ENCODE peak calls at places on chromosomes 6 and 20, in five cellular contexts. One of them, this sample, is unnamed.

GRCh38 chr6:36371231-36371630 is 16.2 kb downstream of the ETV7 start:
- DNase-seq in mucosa of descending colon: no peak
- DNase-seq in lung: no peak
- DNase-seq in trophoblast cell: no peak
- DNase-seq in testis: no peak
- DNase-seq in this sample: no peak

GRCh38 chr6:111711989-111712388 is 106.3 kb upstream of the TRAF3IP2 start:
- DNase-seq in testis: no peak
- DNase-seq in lung: no peak
- DNase-seq in mucosa of descending colon: no peak
- DNase-seq in trophoblast cell: no peak
- DNase-seq in this sample: no peak

GRCh38 chr20:2747676-2748235 is 52.7 kb downstream of the CPXM1 start:
- DNase-seq in lung: no peak
- DNase-seq in testis: no peak
- DNase-seq in mucosa of descending colon: no peak
- DNase-seq in trophoblast cell: no peak
- DNase-seq in this sample: no peak

GRCh38 chr6:85412926-85413325 is 37.0 kb upstream of the NT5E start:
- DNase-seq in mucosa of descending colon: no peak
- DNase-seq in testis: no peak
- DNase-seq in trophoblast cell: no peak
- DNase-seq in lung: no peak
- DNase-seq in this sample: no peak

GRCh38 chr6:4554645-4555044 is 221.6 kb upstream of the CDYL start:
- DNase-seq in mucosa of descending colon: no peak
- DNase-seq in lung: no peak
- DNase-seq in trophoblast cell: no peak
- DNase-seq in testis: no peak
- DNase-seq in this sample: no peak

GRCh38 chr6:42851599-42851998 is 27.8 kb upstream of the RPL7L1 start:
- DNase-seq in testis: no peak
- DNase-seq in lung: no peak
- DNase-seq in trophoblast cell: no peak
- DNase-seq in mucosa of descending colon: no peak
- DNase-seq in this sample: no peak

GRCh38 chr6:135231469-135231844 is 50.3 kb downstream of the MYB start:
- DNase-seq in trophoblast cell: no peak
- DNase-seq in mucosa of descending colon: no peak
- DNase-seq in testis: no peak
- DNase-seq in lung: no peak
- DNase-seq in this sample: no peak

GRCh38 chr6:99092009-99092408 is 144.3 kb upstream of the FBXL4 start:
- DNase-seq in mucosa of descending colon: no peak
- DNase-seq in testis: no peak
- DNase-seq in lung: no peak
- DNase-seq in trophoblast cell: no peak
- DNase-seq in this sample: no peak

GRCh38 chr6:89084954-89085353 is 4.4 kb downstream of the PNRC1 start:
- DNase-seq in mucosa of descending colon: no peak
- DNase-seq in lung: no peak
- DNase-seq in trophoblast cell: no peak
- DNase-seq in testis: no peak
- DNase-seq in this sample: no peak

GRCh38 chr6:13765570-13765969 is 48.8 kb downstream of the MCUR1 start:
- DNase-seq in lung: no peak
- DNase-seq in mucosa of descending colon: no peak
- DNase-seq in testis: no peak
- DNase-seq in trophoblast cell: no peak
- DNase-seq in this sample: no peak

GRCh38 chr6:63816979-63817436 is 181.4 kb downstream of the PHF3 start:
- DNase-seq in lung: no peak
- DNase-seq in trophoblast cell: no peak
- DNase-seq in testis: no peak
- DNase-seq in mucosa of descending colon: no peak
- DNase-seq in this sample: no peak

GRCh38 chr20:18543932-18544331 is 23.3 kb upstream of the SMIM26 start:
- DNase-seq in testis: no peak
- DNase-seq in lung: no peak
- DNase-seq in trophoblast cell: no peak
- DNase-seq in mucosa of descending colon: no peak
- DNase-seq in this sample: no peak

GRCh38 chr6:118281291-118281690 is 266.8 kb upstream of the PLN start:
- DNase-seq in lung: no peak
- DNase-seq in testis: no peak
- DNase-seq in mucosa of descending colon: no peak
- DNase-seq in trophoblast cell: no peak
- DNase-seq in this sample: no peak

GRCh38 chr20:53260591-53260990 is 288.4 kb downstream of the TSHZ2 start:
- DNase-seq in mucosa of descending colon: no peak
- DNase-seq in testis: no peak
- DNase-seq in trophoblast cell: no peak
- DNase-seq in lung: no peak
- DNase-seq in this sample: no peak

GRCh38 chr6:63888416-63888815 is 252.8 kb downstream of the PHF3 start:
- DNase-seq in lung: no peak
- DNase-seq in mucosa of descending colon: no peak
- DNase-seq in trophoblast cell: no peak
- DNase-seq in testis: no peak
- DNase-seq in this sample: no peak

GRCh38 chr6:131172237-131172636 is 37.0 kb downstream of the AKAP7 start:
- DNase-seq in mucosa of descending colon: no peak
- DNase-seq in lung: no peak
- DNase-seq in trophoblast cell: peak; percentile 28
- DNase-seq in testis: no peak
- DNase-seq in this sample: no peak

GRCh38 chr6:14431375-14432330 is 314.1 kb downstream of the CD83 start:
- DNase-seq in lung: no peak
- DNase-seq in trophoblast cell: no peak
- DNase-seq in mucosa of descending colon: no peak
- DNase-seq in testis: no peak
- DNase-seq in this sample: no peak

GRCh38 chr6:158047120-158047518 is 65.5 kb downstream of the SYNJ2 start:
- DNase-seq in trophoblast cell: no peak
- DNase-seq in lung: no peak
- DNase-seq in testis: no peak
- DNase-seq in mucosa of descending colon: peak; percentile 44
- DNase-seq in this sample: peak; percentile 28

GRCh38 chr20:59402697-59403096 is 102.3 kb downstream of the EDN3 start:
- DNase-seq in mucosa of descending colon: no peak
- DNase-seq in lung: no peak
- DNase-seq in testis: peak; percentile 32
- DNase-seq in trophoblast cell: no peak
- DNase-seq in this sample: no peak

GRCh38 chr6:3001773-3002293 is 2.1 kb downstream of the NQO2 start:
- DNase-seq in testis: no peak
- DNase-seq in trophoblast cell: peak; percentile 37
- DNase-seq in mucosa of descending colon: no peak
- DNase-seq in lung: no peak
- DNase-seq in this sample: peak; percentile 29

GRCh38 chr20:54479138-54479906 is 3.9 kb downstream of the DOK5 start:
- DNase-seq in trophoblast cell: peak; percentile 28
- DNase-seq in testis: no peak
- DNase-seq in lung: no peak
- DNase-seq in mucosa of descending colon: no peak
- DNase-seq in this sample: no peak

GRCh38 chr20:36663026-36663425 is 17.0 kb upstream of the SLA2 start:
- DNase-seq in testis: no peak
- DNase-seq in trophoblast cell: no peak
- DNase-seq in mucosa of descending colon: no peak
- DNase-seq in lung: no peak
- DNase-seq in this sample: no peak

GRCh38 chr6:41392249-41392648 is 56.8 kb downstream of the NCR2 start:
- DNase-seq in lung: no peak
- DNase-seq in trophoblast cell: no peak
- DNase-seq in testis: no peak
- DNase-seq in mucosa of descending colon: no peak
- DNase-seq in this sample: no peak

GRCh38 chr6:87901613-87902012 is 146.0 kb upstream of the SPACA1 start:
- DNase-seq in mucosa of descending colon: no peak
- DNase-seq in trophoblast cell: no peak
- DNase-seq in testis: no peak
- DNase-seq in lung: no peak
- DNase-seq in this sample: no peak
- H3K4me1 ChIP-seq in mucosa of descending colon: no peaks in the 10 kb centered on the region
- H3K4me1 ChIP-seq in trophoblast cell: no peaks in the 10 kb centered on the region
- H3K4me1 ChIP-seq in testis: peaks cover 3% of the 10 kb centered on the region
- H3K4me1 ChIP-seq in lung: no peaks in the 10 kb centered on the region
- H3K4me1 ChIP-seq in this sample: no peaks in the 10 kb centered on the region

GRCh38 chr6:6690144-6690483 is 101.6 kb downstream of the LY86 start:
- DNase-seq in lung: no peak
- DNase-seq in mucosa of descending colon: no peak
- DNase-seq in trophoblast cell: no peak
- DNase-seq in testis: no peak
- DNase-seq in this sample: no peak

GRCh38 chr6:6686748-6687601 is 98.5 kb downstream of the LY86 start:
- DNase-seq in lung: peak; percentile 98
- DNase-seq in trophoblast cell: peak; percentile 97
- DNase-seq in testis: peak; percentile 91
- DNase-seq in mucosa of descending colon: peak; percentile 97
- DNase-seq in this sample: peak; percentile 41

GRCh38 chr6:6688283-6688682 is 99.8 kb downstream of the LY86 start:
- DNase-seq in mucosa of descending colon: no peak
- DNase-seq in testis: no peak
- DNase-seq in trophoblast cell: no peak
- DNase-seq in lung: no peak
- DNase-seq in this sample: no peak

GRCh38 chr6:6689413-6690143 is 101.1 kb downstream of the LY86 start:
- DNase-seq in testis: no peak
- DNase-seq in mucosa of descending colon: no peak
- DNase-seq in lung: no peak
- DNase-seq in trophoblast cell: no peak
- DNase-seq in this sample: no peak

GRCh38 chr6:6688951-6689350 is 100.4 kb downstream of the LY86 start:
- DNase-seq in testis: no peak
- DNase-seq in mucosa of descending colon: no peak
- DNase-seq in trophoblast cell: no peak
- DNase-seq in lung: no peak
- DNase-seq in this sample: no peak
- H3K4me1 ChIP-seq in testis: peaks cover 14% of the 10 kb centered on the region
- H3K4me1 ChIP-seq in mucosa of descending colon: peaks cover 47% of the 10 kb centered on the region
- H3K4me1 ChIP-seq in trophoblast cell: no peaks in the 10 kb centered on the region
- H3K4me1 ChIP-seq in lung: peaks cover 15% of the 10 kb centered on the region
- H3K4me1 ChIP-seq in this sample: no peaks in the 10 kb centered on the region

GRCh38 chr6:108650781-108651180 is 90.1 kb downstream of the FOXO3 start:
- DNase-seq in lung: no peak
- DNase-seq in trophoblast cell: no peak
- DNase-seq in testis: no peak
- DNase-seq in mucosa of descending colon: no peak
- DNase-seq in this sample: no peak

GRCh38 chr6:108651781-108652227 is 91.1 kb downstream of the FOXO3 start:
- DNase-seq in mucosa of descending colon: no peak
- DNase-seq in lung: no peak
- DNase-seq in trophoblast cell: no peak
- DNase-seq in testis: peak; percentile 50
- DNase-seq in this sample: peak; percentile 89

GRCh38 chr6:108652375-108652774 is 91.7 kb downstream of the FOXO3 start:
- DNase-seq in trophoblast cell: no peak
- DNase-seq in testis: no peak
- DNase-seq in lung: no peak
- DNase-seq in mucosa of descending colon: no peak
- DNase-seq in this sample: no peak

GRCh38 chr6:108650325-108650724 is 89.6 kb downstream of the FOXO3 start:
- DNase-seq in testis: no peak
- DNase-seq in mucosa of descending colon: no peak
- DNase-seq in trophoblast cell: no peak
- DNase-seq in lung: no peak
- DNase-seq in this sample: no peak

GRCh38 chr6:108651287-108651686 is 90.6 kb downstream of the FOXO3 start:
- DNase-seq in testis: no peak
- DNase-seq in mucosa of descending colon: no peak
- DNase-seq in lung: no peak
- DNase-seq in trophoblast cell: no peak
- DNase-seq in this sample: no peak
- H3K4me1 ChIP-seq in testis: peaks cover 59% of the 10 kb centered on the region
- H3K4me1 ChIP-seq in mucosa of descending colon: peaks cover 22% of the 10 kb centered on the region
- H3K4me1 ChIP-seq in lung: peaks cover 17% of the 10 kb centered on the region
- H3K4me1 ChIP-seq in trophoblast cell: peaks cover 12% of the 10 kb centered on the region
- H3K4me1 ChIP-seq in this sample: peaks cover 68% of the 10 kb centered on the region

GRCh38 chr20:19773471-19773870 is 15.4 kb downstream of the RIN2 start:
- DNase-seq in trophoblast cell: no peak
- DNase-seq in testis: no peak
- DNase-seq in mucosa of descending colon: no peak
- DNase-seq in lung: no peak
- DNase-seq in this sample: no peak

GRCh38 chr20:19767070-19767469 is 9.0 kb downstream of the RIN2 start:
- DNase-seq in trophoblast cell: peak; percentile 94
- DNase-seq in lung: no peak
- DNase-seq in testis: no peak
- DNase-seq in mucosa of descending colon: no peak
- DNase-seq in this sample: no peak

GRCh38 chr20:19770375-19770774 is 12.3 kb downstream of the RIN2 start:
- DNase-seq in lung: no peak
- DNase-seq in mucosa of descending colon: no peak
- DNase-seq in trophoblast cell: no peak
- DNase-seq in testis: no peak
- DNase-seq in this sample: no peak

GRCh38 chr20:19771031-19771430 is 13.0 kb downstream of the RIN2 start:
- DNase-seq in trophoblast cell: no peak
- DNase-seq in lung: no peak
- DNase-seq in testis: no peak
- DNase-seq in mucosa of descending colon: no peak
- DNase-seq in this sample: no peak

DNA sequence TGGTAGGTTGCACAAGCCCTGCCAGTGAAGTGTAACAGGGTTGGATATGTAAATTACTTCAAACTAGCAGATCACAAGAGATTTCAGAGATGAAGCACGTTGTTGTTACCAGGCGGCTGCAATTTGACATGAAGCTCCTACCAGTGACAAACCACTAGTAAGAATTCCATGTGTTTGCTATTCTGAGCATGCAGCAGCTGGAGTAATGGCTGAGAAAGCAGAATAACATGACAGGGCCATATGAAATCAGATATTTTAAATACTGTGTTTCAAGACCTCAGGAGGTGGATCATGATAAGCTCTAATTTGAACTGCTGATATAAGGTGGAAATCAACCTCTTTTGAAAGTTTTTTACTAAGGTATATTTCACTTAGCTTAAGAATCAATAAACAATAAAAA is 11.5 kb downstream of the RIN2 start:
- DNase-seq in trophoblast cell: peak; percentile 49
- DNase-seq in testis: no peak
- DNase-seq in mucosa of descending colon: no peak
- DNase-seq in lung: no peak
- DNase-seq in this sample: no peak
- H3K4me1 ChIP-seq in trophoblast cell: peaks cover 40% of the 10 kb centered on the region
- H3K4me1 ChIP-seq in testis: no peaks in the 10 kb centered on the region
- H3K4me1 ChIP-seq in mucosa of descending colon: peaks cover under 1% of the 10 kb centered on the region
- H3K4me1 ChIP-seq in lung: peaks cover 5% of the 10 kb centered on the region
- H3K4me1 ChIP-seq in this sample: peaks cover 2% of the 10 kb centered on the region

DNA sequence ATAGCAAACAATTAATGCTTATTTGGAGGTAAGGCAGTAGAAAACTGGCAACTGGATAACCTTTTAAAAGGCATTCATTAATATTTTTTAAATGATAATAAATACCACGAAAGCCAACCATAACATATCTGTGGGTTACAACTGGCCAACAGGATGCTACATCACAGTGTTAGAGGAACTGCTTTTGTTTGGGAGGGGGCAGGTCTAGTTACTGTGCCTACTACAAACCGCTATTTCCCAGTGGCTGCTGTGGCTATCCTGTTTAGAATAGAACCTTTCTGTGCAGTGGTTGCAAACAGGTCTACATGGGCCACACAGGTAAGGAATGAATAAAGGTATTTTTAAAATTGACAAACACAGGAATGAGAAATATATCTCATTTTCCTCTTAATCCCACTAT is 976 bp downstream of the PIGT start:
- DNase-seq in trophoblast cell: no peak
- DNase-seq in mucosa of descending colon: no peak
- DNase-seq in testis: no peak
- DNase-seq in lung: no peak
- DNase-seq in this sample: no peak
- H3K4me1 ChIP-seq in trophoblast cell: peaks cover 4% of the 10 kb centered on the region
- H3K4me1 ChIP-seq in mucosa of descending colon: peaks cover 43% of the 10 kb centered on the region
- H3K4me1 ChIP-seq in testis: peaks cover 6% of the 10 kb centered on the region
- H3K4me1 ChIP-seq in lung: peaks cover 10% of the 10 kb centered on the region
- H3K4me1 ChIP-seq in this sample: peaks cover 35% of the 10 kb centered on the region

This sample was measured in tibial artery.